ENCODE peak calls at places on chromosomes 6 and 20, in nine cellular contexts. Y, U, L, C, R, N, D, O and S are unnamed samples.

GRCh38 chr6:124007915-124008688 is 204.4 kb downstream of the NKAIN2 start:
- DNase-seq in O (no peak), L (no peak), U (no peak), N (no peak), C (no peak), Y (no peak), D (no peak), R (peak; percentile 4), S (no peak)

GRCh38 chr6:73580247-73581149 is 59.7 kb upstream of the EEF1A1 start:
- DNase-seq in O (peak; percentile 81), N (peak; percentile 71), U (peak; percentile 85), R (peak; percentile 99), C (no peak), D (peak; percentile 21), Y (peak; percentile 87), L (peak; percentile 93), S (peak; percentile 91)

GRCh38 chr20:20214757-20215275 is 153.1 kb upstream of the INSM1 start:
- DNase-seq in R (no peak), U (no peak), D (no peak), N (no peak), C (no peak), Y (no peak), L (no peak), O (no peak), S (no peak)

GRCh38 chr20:50577175-50578018 is 67.2 kb downstream of the PTPN1 start:
- DNase-seq in L (no peak), O (no peak), U (peak; percentile 85), D (no peak), R (no peak), N (no peak), Y (no peak), C (no peak), S (no peak)

GRCh38 chr6:32436995-32437836 is 2.5 kb upstream of the HLA-DRA start:
- DNase-seq in Y (no peak), L (no peak), O (no peak), C (peak; percentile 81), U (no peak), N (no peak), D (no peak), R (peak; percentile 17), S (no peak)

GRCh38 chr6:39948156-39948850 is 14.0 kb upstream of the MOCS1 start:
- DNase-seq in O (no peak), C (no peak), R (no peak), N (no peak), Y (no peak), U (no peak), L (no peak), D (no peak), S (no peak)

GRCh38 chr6:257031-257725 is 35.1 kb upstream of the DUSP22 start:
- DNase-seq in Y (no peak), R (peak; percentile 29), L (no peak), N (no peak), U (no peak), O (no peak), D (no peak), C (no peak), S (no peak)

GRCh38 chr6:141103246-141103645 is 1029.5 kb upstream of the GJE1 start:
- DNase-seq in N (no peak), U (no peak), Y (no peak), O (no peak), L (no peak), C (no peak), D (no peak), R (peak; percentile 6), S (no peak)

GRCh38 chr6:158939255-158940170 is 60.5 kb downstream of the RSPH3 start:
- DNase-seq in U (no peak), R (no peak), C (peak; percentile 35), Y (no peak), O (no peak), N (no peak), D (no peak), L (peak; percentile 41), S (no peak)

GRCh38 chr20:63554361-63555278 is 661 bp downstream of the FNDC11 start:
- DNase-seq in O (no peak), N (no peak), L (no peak), D (no peak), C (peak; percentile 55), U (no peak), Y (no peak), R (no peak), S (no peak)

GRCh38 chr20:11018668-11019170 is 344.9 kb upstream of the JAG1 start:
- DNase-seq in L (peak; percentile 9), D (no peak), C (no peak), Y (no peak), R (no peak), N (no peak), U (peak; percentile 40), O (no peak), S (no peak)

GRCh38 chr6:84867521-84867920 is 103.1 kb upstream of the TBX18 start:
- DNase-seq in L (no peak), C (no peak), O (no peak), N (no peak), Y (no peak), R (peak; percentile 51), D (no peak), U (no peak), S (no peak)

GRCh38 chr20:64148581-64148980 is 15.7 kb upstream of the MYT1 start:
- DNase-seq in Y (no peak), N (no peak), C (no peak), O (no peak), L (no peak), R (no peak), D (no peak), U (no peak), S (no peak)

GRCh38 chr6:89438248-89438647 is 5.3 kb downstream of the ANKRD6 start:
- DNase-seq in O (no peak), N (no peak), C (no peak), U (no peak), D (no peak), Y (no peak), L (no peak), R (no peak), S (no peak)

GRCh38 chr20:8223096-8223870 is 91.2 kb downstream of the PLCB1 start:
- DNase-seq in R (peak; percentile 93), D (no peak), N (no peak), O (no peak), C (no peak), U (no peak), L (no peak), Y (no peak), S (no peak)

GRCh38 chr6:149488815-149489214 is 4.0 kb upstream of the ZC3H12D start:
- DNase-seq in R (peak; percentile 39), N (no peak), L (no peak), D (no peak), O (no peak), C (no peak), Y (no peak), U (no peak), S (no peak)

GRCh38 chr6:104526383-104526782 is 333.3 kb downstream of the HACE1 start:
- DNase-seq in U (no peak), N (no peak), R (no peak), L (no peak), D (no peak), Y (no peak), C (no peak), O (no peak), S (no peak)

GRCh38 chr20:62122659-62123449 is 579 bp downstream of the LSM14B start:
- DNase-seq in O (peak; percentile 53), N (peak; percentile 21), L (no peak), C (peak; percentile 71), Y (no peak), R (peak; percentile 28), D (peak; percentile 35), U (no peak), S (no peak)

GRCh38 chr20:40959325-40960092 is 69.1 kb upstream of the TOP1 start:
- DNase-seq in R (no peak), C (peak; percentile 0), Y (peak; percentile 32), D (no peak), O (no peak), L (no peak), N (no peak), U (no peak), S (no peak)

GRCh38 chr6:69961251-69961650 is 94.9 kb downstream of the COL19A1 start:
- DNase-seq in Y (no peak), R (no peak), O (no peak), L (no peak), U (no peak), D (no peak), N (no peak), C (no peak), S (no peak)

GRCh38 chr6:136582702-136583471 is 32.7 kb upstream of the MAP7 start:
- DNase-seq in C (no peak), O (no peak), R (peak; percentile 96), U (no peak), L (no peak), D (no peak), N (no peak), Y (no peak), S (no peak)

GRCh38 chr6:112018619-112019416 is 35.1 kb upstream of the CCN6 start:
- DNase-seq in C (no peak), D (no peak), L (no peak), O (no peak), N (peak; percentile 55), Y (no peak), R (peak; percentile 60), U (peak; percentile 73), S (no peak)

GRCh38 chr20:12276011-12276673 is 358.4 kb downstream of the BTBD3 start:
- DNase-seq in Y (no peak), N (no peak), L (no peak), D (no peak), U (no peak), R (no peak), C (no peak), O (no peak), S (no peak)

GRCh38 chr6:140660295-140660694 is 1285.8 kb upstream of the CITED2 start:
- DNase-seq in R (peak; percentile 33), O (no peak), L (no peak), D (no peak), C (no peak), Y (no peak), U (no peak), N (no peak), S (no peak)

GRCh38 chr6:35293681-35294080 is 3.9 kb upstream of the DEF6 start:
- DNase-seq in Y (no peak), O (no peak), L (no peak), D (no peak), U (no peak), N (no peak), C (no peak), R (no peak), S (no peak)

GRCh38 chr20:38617011-38617829 is 15.6 kb downstream of the ARHGAP40 start:
- DNase-seq in N (no peak), O (no peak), Y (peak; percentile 61), L (peak; percentile 35), D (no peak), U (no peak), R (no peak), C (no peak), S (no peak)

GRCh38 chr20:47389867-47390347 is 33.4 kb upstream of the ZMYND8 start:
- DNase-seq in N (no peak), O (no peak), C (peak; percentile 52), R (peak; percentile 39), U (no peak), Y (no peak), D (no peak), L (no peak), S (no peak)

GRCh38 chr6:16947461-16948159 is 154.2 kb upstream of the STMND1 start:
- DNase-seq in C (no peak), U (no peak), L (no peak), N (peak; percentile 51), R (peak; percentile 100), O (no peak), D (no peak), Y (peak; percentile 67), S (no peak)

GRCh38 chr20:24297928-24298327 is 171.5 kb upstream of the SYNDIG1 start:
- DNase-seq in Y (no peak), O (no peak), C (no peak), L (no peak), R (no peak), N (no peak), U (no peak), D (no peak), S (no peak)

GRCh38 chr6:157017022-157017421 is 239.8 kb downstream of the ARID1B start:
- DNase-seq in R (no peak), U (no peak), Y (no peak), D (no peak), O (no peak), L (no peak), C (no peak), N (no peak), S (no peak)

GRCh38 chr20:13898012-13898612 is 92.3 kb downstream of the SEL1L2 start:
- DNase-seq in O (no peak), R (no peak), Y (no peak), D (no peak), C (no peak), U (no peak), N (peak; percentile 33), L (no peak), S (no peak)